ENCODE peak calls at places on chromosomes 13 and 19, in ten cellular contexts. F is CD4-positive, alpha-beta T cell; C is GM04503; H is breast epithelium; M is neural progenitor cell; Y is tibial nerve; N is kidney; Z is T-helper 2 cell; R is NCI-H2029; G is cerebellar nuclear complex. D is an unnamed sample.

GRCh38 chr13:94188173-94188869 is 291.2 kb downstream of the DCT start:
- DNase-seq in F (no peak), C (no peak), H (no peak), M (no peak), Y (no peak), N (no peak), Z (no peak), R (no peak), G (no peak), D (no peak)

GRCh38 chr13:22948421-22948820 is 232.4 kb upstream of the SGCG start:
- DNase-seq in F (no peak), C (no peak), H (no peak), M (no peak), Y (no peak), N (no peak), Z (no peak), R (no peak), G (no peak), D (no peak)

GRCh38 chr19:43469160-43469480 is 3.7 kb upstream of the LYPD3 start:
- DNase-seq in F (peak), C (no peak), H (no peak), M (no peak), Y (no peak), N (peak), Z (no peak), R (no peak), G (no peak), D (no peak)

GRCh38 chr13:99979453-99980200 is 2.0 kb upstream of the ZIC2 start:
- DNase-seq in F (no peak), C (no peak), H (peak), M (peak), Y (no peak), N (peak), Z (no peak), R (no peak), G (no peak), D (no peak)

GRCh38 chr13:99214232-99214631 is 13.6 kb downstream of the UBAC2 start:
- DNase-seq in F (no peak), C (no peak), H (no peak), M (no peak), Y (no peak), N (no peak), Z (peak), R (no peak), G (no peak), D (no peak)

GRCh38 chr19:5961969-5962945 is 15.7 kb downstream of the RANBP3 start:
- DNase-seq in F (peak), C (no peak), H (peak), M (no peak), Y (peak), N (peak), Z (peak), R (peak), G (no peak), D (peak)

GRCh38 chr13:46622918-46623256 is 69.9 kb downstream of the LRCH1 start:
- DNase-seq in F (no peak), C (peak), H (peak), M (no peak), Y (peak), N (no peak), Z (no peak), R (no peak), G (peak), D (peak)

GRCh38 chr19:15107056-15108010 is at the start of gene SYDE1:
- DNase-seq in F (no peak), C (no peak), H (peak), M (peak), Y (no peak), N (peak), Z (no peak), R (no peak), G (no peak), D (no peak)

GRCh38 chr13:76471486-76471885 is 414.7 kb downstream of the KCTD12 start:
- DNase-seq in F (no peak), C (no peak), H (no peak), M (no peak), Y (no peak), N (no peak), Z (no peak), R (no peak), G (no peak), D (no peak)

GRCh38 chr19:50723069-50723468 is at the start of gene CLEC11A:
- DNase-seq in F (no peak), C (peak), H (peak), M (no peak), Y (peak), N (peak), Z (no peak), R (no peak), G (no peak), D (no peak)

GRCh38 chr13:24834902-24835510 is 71.0 kb downstream of the RNF17 start:
- DNase-seq in F (no peak), C (no peak), H (no peak), M (no peak), Y (no peak), N (no peak), Z (no peak), R (no peak), G (no peak), D (no peak)

GRCh38 chr13:113589251-113589960 is 4.9 kb downstream of the TFDP1 start:
- DNase-seq in F (no peak), C (no peak), H (no peak), M (no peak), Y (no peak), N (peak), Z (no peak), R (no peak), G (no peak), D (no peak)

GRCh38 chr13:32443111-32443510 is 15.2 kb upstream of the N4BP2L1 start:
- DNase-seq in F (no peak), C (no peak), H (no peak), M (no peak), Y (peak), N (no peak), Z (no peak), R (no peak), G (no peak), D (peak)

GRCh38 chr13:45393941-45394570 is 24.1 kb downstream of the SLC25A30 start:
- DNase-seq in F (no peak), C (no peak), H (peak), M (peak), Y (no peak), N (no peak), Z (no peak), R (no peak), G (no peak), D (no peak)

GRCh38 chr13:111011899-111012298 is 97.0 kb upstream of the ANKRD10 start:
- DNase-seq in F (no peak), C (no peak), H (no peak), M (no peak), Y (no peak), N (no peak), Z (no peak), R (no peak), G (no peak), D (no peak)

GRCh38 chr13:79481685-79482052 is 714 bp downstream of the NDFIP2 start:
- DNase-seq in F (no peak), C (no peak), H (peak), M (no peak), Y (no peak), N (no peak), Z (peak), R (no peak), G (no peak), D (no peak)

GRCh38 chr13:78660130-78660857 is 1.3 kb upstream of the OBI1 start:
- DNase-seq in F (no peak), C (no peak), H (no peak), M (no peak), Y (peak), N (peak), Z (no peak), R (no peak), G (no peak), D (no peak)

D was measured in LNCaP clone FGC.